ENCODE peak calls at places on chromosomes 5 and 9, in four cellular contexts. L is GM12878, D is HepG2, V is H1. S is an unnamed sample.

GRCh38 chr5:3030511-3031165 is 279.2 kb upstream of the IRX2 start:
- DNase-seq in V (no peak), L (no peak), D (no peak), S (no peak)

GRCh38 chr9:10052181-10052580 is 560.6 kb downstream of the PTPRD start:
- DNase-seq in L (no peak), D (no peak), V (no peak), S (no peak)

GRCh38 chr9:109092051-109092580 is 27.6 kb downstream of the TMEM245 start:
- DNase-seq in D (no peak), V (no peak), L (no peak), S (no peak)

GRCh38 chr9:78676009-78676408 is 379.1 kb downstream of the PSAT1 start:
- DNase-seq in D (no peak), L (no peak), V (no peak), S (no peak)

GRCh38 chr9:114720296-114720695 is 38.3 kb upstream of the TEX48 start:
- DNase-seq in D (no peak), V (no peak), L (no peak), S (no peak)

GRCh38 chr5:137563646-137564474 is 64.7 kb upstream of the SPOCK1 start:
- DNase-seq in D (no peak), L (no peak), V (no peak), S (peak; percentile 61)

GRCh38 chr5:174692982-174693422 is 31.4 kb upstream of the MSX2 start:
- DNase-seq in V (peak; percentile 64), L (no peak), D (no peak), S (peak; percentile 55)

GRCh38 chr9:114690308-114690707 is 8.3 kb upstream of the TEX48 start:
- DNase-seq in V (no peak), D (no peak), L (no peak), S (no peak)

GRCh38 chr5:139391570-139392323 is 2.0 kb upstream of the MZB1 start:
- DNase-seq in V (peak; percentile 70), D (no peak), L (no peak), S (no peak)

GRCh38 chr5:139700711-139701693 is 52.9 kb downstream of the CXXC5 start:
- DNase-seq in D (peak; percentile 91), L (no peak), V (peak; percentile 79), S (peak; percentile 45)

GRCh38 chr5:126808619-126809018 is 31.7 kb downstream of the LMNB1 start:
- DNase-seq in D (peak; percentile 15), V (no peak), L (no peak), S (peak; percentile 53)

GRCh38 chr5:156929366-156929948 is 33.6 kb downstream of the TIMD4 start:
- DNase-seq in V (no peak), D (no peak), L (no peak), S (no peak)

GRCh38 chr5:79613571-79613970 is 1.3 kb downstream of the TENT2 start:
- DNase-seq in V (no peak), D (no peak), L (no peak), S (no peak)

GRCh38 chr9:114301798-114302565 is 20.9 kb upstream of the ORM1 start:
- DNase-seq in L (no peak), V (peak; percentile 27), D (no peak), S (no peak)

GRCh38 chr9:89820337-89820736 is 215.5 kb downstream of the GADD45G start:
- DNase-seq in L (no peak), D (no peak), V (no peak), S (no peak)

GRCh38 chr5:129061849-129062248 is 32.7 kb upstream of the ISOC1 start:
- DNase-seq in L (no peak), D (no peak), V (no peak), S (no peak)

GRCh38 chr5:114325552-114325951 is 36.3 kb upstream of the KCNN2 start:
- DNase-seq in L (no peak), D (no peak), V (no peak), S (no peak)

GRCh38 chr9:93239526-93239925 is 55.6 kb downstream of the WNK2 start:
- DNase-seq in V (no peak), L (no peak), D (no peak), S (no peak)

GRCh38 chr5:120405291-120405864 is 58.7 kb upstream of the PRR16 start:
- DNase-seq in V (no peak), L (no peak), D (no peak), S (no peak)

GRCh38 chr9:127319366-127320121 is 55.0 kb downstream of the GARNL3 start:
- DNase-seq in D (no peak), L (peak; percentile 42), V (no peak), S (no peak)

GRCh38 chr5:113748403-113748802 is 234.9 kb downstream of the YTHDC2 start:
- DNase-seq in D (no peak), L (no peak), V (no peak), S (no peak)

GRCh38 chr5:168575391-168576372 is 3.5 kb downstream of the PANK3 start:
- DNase-seq in D (no peak), L (no peak), V (no peak), S (no peak)

GRCh38 chr5:56908942-56909293 is 478 bp upstream of the SETD9 start:
- DNase-seq in D (no peak), V (no peak), L (no peak), S (no peak)

GRCh38 chr9:137437691-137438590 is 3.2 kb downstream of the ENTPD8 start:
- DNase-seq in D (no peak), V (no peak), L (no peak), S (peak; percentile 21)

GRCh38 chr5:75265731-75266130 is 29.1 kb upstream of the ANKRD31 start:
- DNase-seq in D (peak; percentile 40), V (no peak), L (no peak), S (peak; percentile 33)

GRCh38 chr5:146426853-146427618 is 20.1 kb upstream of the TCERG1 start:
- DNase-seq in D (peak; percentile 39), L (no peak), V (no peak), S (peak; percentile 49)

GRCh38 chr5:102296229-102296817 is at the start of gene SLCO4C1:
- DNase-seq in D (peak; percentile 70), V (peak; percentile 95), L (peak; percentile 57), S (peak; percentile 91)

DNA sequence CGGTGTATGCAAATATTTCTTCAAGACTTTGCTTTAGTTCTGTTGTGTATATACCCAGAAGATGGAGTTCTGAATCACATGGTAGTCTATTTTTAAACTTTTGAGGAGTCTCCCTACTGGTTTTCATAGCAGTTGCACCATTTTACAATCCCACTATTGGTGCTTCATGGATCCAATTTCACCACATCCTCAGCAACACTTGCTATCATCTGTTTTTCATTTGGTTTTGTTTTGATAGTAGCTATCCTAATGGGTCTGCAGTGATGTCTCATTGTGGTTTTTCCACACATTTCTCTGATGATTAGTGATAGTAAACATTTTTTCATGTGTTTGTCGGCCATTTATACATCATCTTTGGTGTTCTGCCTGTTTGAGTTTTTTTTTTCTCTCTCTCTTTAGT is 1339.3 kb downstream of the EFNA5 start:
- DNase-seq in V (no peak), D (no peak), L (no peak), S (no peak)
- TF ChIP-seq TCF12 in V (no peak), D (no peak), L (no peak), S (peak; percentile 99)

GRCh38 chr5:97427235-97427634 is 244.2 kb upstream of the RIOK2 start:
- DNase-seq in D (no peak), L (no peak), V (no peak), S (no peak)
- TF ChIP-seq TCF12 in D (no peak), L (no peak), V (no peak), S (no peak)

GRCh38 chr9:84600739-84601138 is 68.8 kb upstream of the NTRK2 start:
- DNase-seq in D (no peak), L (no peak), V (no peak), S (no peak)
- TF ChIP-seq TCF12 in D (no peak), L (no peak), V (no peak), S (no peak)

DNA sequence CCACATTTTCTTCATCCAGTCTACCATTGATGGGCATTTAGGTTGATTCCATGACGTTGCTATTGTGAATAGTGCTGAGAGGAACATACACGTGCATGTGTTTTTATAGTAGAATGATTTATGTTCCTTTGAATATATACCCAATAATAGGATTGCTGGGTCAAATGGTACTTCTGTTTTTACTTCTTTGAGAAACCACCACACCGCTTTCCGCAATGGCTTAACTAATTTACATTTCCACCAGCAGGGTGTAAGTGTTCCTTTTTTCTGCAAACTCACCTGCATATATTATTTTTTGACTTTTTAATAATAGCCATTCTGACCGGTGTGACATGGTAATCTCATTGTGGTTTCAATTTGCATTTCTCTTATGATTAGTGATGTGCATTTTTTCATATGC is 82.2 kb upstream of the RFX3 start:
- DNase-seq in V (no peak), L (peak; percentile 46), D (no peak), S (no peak)
- TF ChIP-seq TCF12 in V (no peak), L (no peak), D (no peak), S (no peak)

GRCh38 chr5:175836741-175837729 is 34.3 kb upstream of the CPLX2 start:
- DNase-seq in V (no peak), D (no peak), L (no peak), S (peak; percentile 58)
- TF ChIP-seq TCF12 in V (no peak), D (no peak), L (no peak), S (no peak)

GRCh38 chr5:77957931-77958476 is 181.9 kb upstream of the TBCA start:
- DNase-seq in D (no peak), V (peak; percentile 71), L (no peak), S (no peak)
- TF ChIP-seq TCF12 in D (no peak), V (no peak), L (no peak), S (no peak)

GRCh38 chr5:118918232-118918631 is 70.1 kb downstream of the DTWD2 start:
- DNase-seq in D (no peak), L (no peak), V (no peak), S (no peak)

GRCh38 chr5:118924006-118924389 is 64.3 kb downstream of the DTWD2 start:
- DNase-seq in D (no peak), V (no peak), L (no peak), S (no peak)

GRCh38 chr5:118919016-118919415 is 69.3 kb downstream of the DTWD2 start:
- DNase-seq in D (no peak), L (no peak), V (no peak), S (no peak)

GRCh38 chr5:118923295-118924005 is 64.9 kb downstream of the DTWD2 start:
- DNase-seq in D (no peak), V (no peak), L (no peak), S (no peak)

GRCh38 chr5:118921946-118922345 is 66.4 kb downstream of the DTWD2 start:
- DNase-seq in V (no peak), D (no peak), L (no peak), S (no peak)
- TF ChIP-seq TCF12 in V (no peak), D (no peak), L (no peak), S (no peak)

DNA sequence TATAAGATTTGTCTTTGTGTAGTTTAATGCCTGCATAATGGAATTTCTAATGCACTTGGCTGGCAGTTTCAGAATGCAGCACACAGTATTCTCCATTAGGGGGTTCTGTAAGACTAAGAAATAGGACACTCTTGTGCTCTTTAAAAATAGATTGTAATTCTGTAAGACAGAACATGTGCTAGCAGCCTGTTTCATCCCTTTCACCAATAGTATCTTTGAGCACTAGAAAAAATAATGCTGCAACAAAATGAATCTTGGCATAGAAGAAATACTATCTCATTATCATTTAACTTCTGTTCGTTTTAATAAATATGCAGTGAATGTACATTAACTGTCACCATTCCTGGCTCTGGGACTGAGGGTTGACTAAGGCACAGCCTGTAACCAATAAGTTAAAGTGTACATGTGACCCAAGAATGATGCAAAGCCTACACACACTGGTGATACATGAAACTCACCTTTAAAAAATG is 23.8 kb upstream of the ZNF622 start:
- DNase-seq in L (no peak), D (peak; percentile 30), V (no peak), S (peak; percentile 54)
- TF ChIP-seq TCF12 in L (no peak), D (no peak), V (no peak), S (peak; percentile 8)

S was measured in SK-N-SH.